ENCODE peak calls at places on chromosomes 12 and 14, in four cellular contexts. One of them, this sample, is unnamed.
A peak's percentile ranks its signal among the peaks of the same experiment; 100 is the strongest.

GRCh38 chr12:42625611-42626010 is 36.1 kb upstream of the PRICKLE1 start:
- DNase-seq in fibroblast of the aortic adventitia: no peak
- DNase-seq in thoracic aorta: no peak
- DNase-seq in BJ: no peak
- DNase-seq in this sample: no peak

GRCh38 chr12:89370850-89371249 is 18.5 kb upstream of the DUSP6 start:
- DNase-seq in fibroblast of the aortic adventitia: peak; percentile 80
- DNase-seq in BJ: peak; percentile 51
- DNase-seq in thoracic aorta: no peak
- DNase-seq in this sample: no peak

GRCh38 chr12:49627752-49628360 is 4.5 kb downstream of the PRPF40B start:
- DNase-seq in fibroblast of the aortic adventitia: peak; percentile 74
- DNase-seq in thoracic aorta: no peak
- DNase-seq in BJ: no peak
- DNase-seq in this sample: no peak

GRCh38 chr14:88775532-88775931 is 17.2 kb downstream of the EML5 start:
- DNase-seq in fibroblast of the aortic adventitia: no peak
- DNase-seq in BJ: no peak
- DNase-seq in thoracic aorta: no peak
- DNase-seq in this sample: no peak

GRCh38 chr12:14618990-14619389 is 51.3 kb upstream of the PLBD1 start:
- DNase-seq in BJ: no peak
- DNase-seq in fibroblast of the aortic adventitia: peak; percentile 50
- DNase-seq in thoracic aorta: no peak
- DNase-seq in this sample: no peak

GRCh38 chr12:122205590-122205925 is 2.0 kb downstream of the B3GNT4 start:
- DNase-seq in fibroblast of the aortic adventitia: no peak
- DNase-seq in thoracic aorta: no peak
- DNase-seq in BJ: no peak
- DNase-seq in this sample: no peak

GRCh38 chr14:37594238-37594915 is 672 bp downstream of the FOXA1 start:
- DNase-seq in BJ: peak; percentile 23
- DNase-seq in thoracic aorta: no peak
- DNase-seq in fibroblast of the aortic adventitia: peak; percentile 83
- DNase-seq in this sample: peak; percentile 44

GRCh38 chr12:1846421-1847405 is 26.3 kb downstream of the LRTM2 start:
- DNase-seq in BJ: no peak
- DNase-seq in thoracic aorta: no peak
- DNase-seq in fibroblast of the aortic adventitia: no peak
- DNase-seq in this sample: no peak

GRCh38 chr12:27756670-27757069 is 23.4 kb upstream of the KLHL42 start:
- DNase-seq in fibroblast of the aortic adventitia: no peak
- DNase-seq in thoracic aorta: no peak
- DNase-seq in BJ: no peak
- DNase-seq in this sample: no peak

GRCh38 chr14:101962503-101962874 is 1.9 kb upstream of the DYNC1H1 start:
- DNase-seq in fibroblast of the aortic adventitia: peak; percentile 85
- DNase-seq in thoracic aorta: no peak
- DNase-seq in BJ: no peak
- DNase-seq in this sample: peak; percentile 56

GRCh38 chr12:68559984-68560822 is 50.5 kb upstream of the RAP1B start:
- DNase-seq in BJ: no peak
- DNase-seq in fibroblast of the aortic adventitia: peak; percentile 49
- DNase-seq in thoracic aorta: no peak
- DNase-seq in this sample: no peak

GRCh38 chr12:88753074-88753473 is 172.8 kb upstream of the KITLG start:
- DNase-seq in fibroblast of the aortic adventitia: peak; percentile 37
- DNase-seq in BJ: no peak
- DNase-seq in thoracic aorta: no peak
- DNase-seq in this sample: no peak

GRCh38 chr14:38042356-38042755 is 165.3 kb upstream of the SSTR1 start:
- DNase-seq in fibroblast of the aortic adventitia: peak; percentile 4
- DNase-seq in thoracic aorta: no peak
- DNase-seq in BJ: peak; percentile 76
- DNase-seq in this sample: no peak

GRCh38 chr12:3295648-3296408 is 195.2 kb upstream of the PRMT8 start:
- DNase-seq in fibroblast of the aortic adventitia: peak; percentile 82
- DNase-seq in thoracic aorta: no peak
- DNase-seq in BJ: no peak
- DNase-seq in this sample: no peak

GRCh38 chr14:102500190-102500661 is 9.3 kb downstream of the ANKRD9 start:
- DNase-seq in fibroblast of the aortic adventitia: peak; percentile 96
- DNase-seq in thoracic aorta: no peak
- DNase-seq in BJ: peak; percentile 64
- DNase-seq in this sample: peak; percentile 47

GRCh38 chr12:12685305-12685704 is 10.7 kb downstream of the GPR19 start:
- DNase-seq in thoracic aorta: no peak
- DNase-seq in fibroblast of the aortic adventitia: no peak
- DNase-seq in BJ: no peak
- DNase-seq in this sample: no peak

GRCh38 chr12:12683725-12684124 is 12.3 kb downstream of the GPR19 start:
- DNase-seq in fibroblast of the aortic adventitia: no peak
- DNase-seq in thoracic aorta: no peak
- DNase-seq in BJ: no peak
- DNase-seq in this sample: no peak

GRCh38 chr12:12684375-12685106 is 11.4 kb downstream of the GPR19 start:
- DNase-seq in fibroblast of the aortic adventitia: peak; percentile 58
- DNase-seq in thoracic aorta: no peak
- DNase-seq in BJ: no peak
- DNase-seq in this sample: no peak

GRCh38 chr12:12682284-12682683 is 13.7 kb downstream of the GPR19 start:
- DNase-seq in thoracic aorta: no peak
- DNase-seq in BJ: no peak
- DNase-seq in fibroblast of the aortic adventitia: no peak
- DNase-seq in this sample: no peak

GRCh38 chr12:12683298-12683697 is 12.7 kb downstream of the GPR19 start:
- DNase-seq in thoracic aorta: no peak
- DNase-seq in BJ: no peak
- DNase-seq in fibroblast of the aortic adventitia: no peak
- DNase-seq in this sample: no peak
- TF ChIP-seq CTCF in thoracic aorta: no peak
- TF ChIP-seq CTCF in BJ: no peak
- TF ChIP-seq CTCF in fibroblast of the aortic adventitia: no peak
- TF ChIP-seq CTCF in this sample: no peak

GRCh38 chr12:93537769-93538168 is 34.7 kb upstream of the SOCS2 start:
- DNase-seq in thoracic aorta: no peak
- DNase-seq in BJ: no peak
- DNase-seq in fibroblast of the aortic adventitia: no peak
- DNase-seq in this sample: no peak
- TF ChIP-seq CTCF in thoracic aorta: no peak
- TF ChIP-seq CTCF in BJ: no peak
- TF ChIP-seq CTCF in fibroblast of the aortic adventitia: no peak
- TF ChIP-seq CTCF in this sample: no peak

GRCh38 chr14:104421892-104422291 is 157.7 kb upstream of the C14orf180 start:
- DNase-seq in thoracic aorta: no peak
- DNase-seq in fibroblast of the aortic adventitia: no peak
- DNase-seq in BJ: no peak
- DNase-seq in this sample: no peak

GRCh38 chr14:104420990-104421389 is 158.6 kb upstream of the C14orf180 start:
- DNase-seq in thoracic aorta: no peak
- DNase-seq in BJ: no peak
- DNase-seq in fibroblast of the aortic adventitia: no peak
- DNase-seq in this sample: no peak

GRCh38 chr14:104422301-104423223 is 157.0 kb upstream of the C14orf180 start:
- DNase-seq in BJ: no peak
- DNase-seq in fibroblast of the aortic adventitia: no peak
- DNase-seq in thoracic aorta: no peak
- DNase-seq in this sample: no peak

GRCh38 chr14:104421401-104421821 is 158.2 kb upstream of the C14orf180 start:
- DNase-seq in thoracic aorta: no peak
- DNase-seq in BJ: no peak
- DNase-seq in fibroblast of the aortic adventitia: no peak
- DNase-seq in this sample: no peak

DNA sequence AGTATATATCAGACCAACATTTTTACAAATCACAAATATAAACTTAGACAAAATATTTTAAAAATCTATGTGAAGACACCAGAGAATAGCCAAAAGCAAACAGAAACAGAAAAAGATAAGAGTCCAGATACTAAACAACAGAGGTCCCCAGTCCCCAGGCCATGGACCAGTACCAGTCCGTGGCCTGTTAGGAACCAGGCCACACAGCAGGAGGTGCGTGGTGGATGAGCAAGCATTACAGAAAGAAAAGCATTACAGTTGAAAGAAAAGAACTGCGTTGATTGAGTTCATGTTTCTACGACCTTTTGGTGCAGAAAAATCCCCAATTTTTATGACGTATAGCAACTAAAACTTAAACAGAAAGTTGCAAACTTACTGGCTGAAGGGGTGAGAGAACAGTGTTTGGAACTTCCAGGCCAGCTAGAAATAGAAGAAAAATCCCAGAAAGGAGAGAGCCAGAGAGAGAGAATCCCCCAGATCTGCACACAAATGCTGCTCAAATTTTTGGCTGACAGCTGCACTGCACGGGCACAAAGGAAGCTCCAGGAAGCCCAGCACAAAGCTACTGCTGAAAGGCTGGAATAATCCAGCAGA is 159.6 kb upstream of the C14orf180 start:
- DNase-seq in fibroblast of the aortic adventitia: no peak
- DNase-seq in thoracic aorta: no peak
- DNase-seq in BJ: no peak
- DNase-seq in this sample: no peak
- TF ChIP-seq CTCF in fibroblast of the aortic adventitia: no peak
- TF ChIP-seq CTCF in thoracic aorta: no peak
- TF ChIP-seq CTCF in BJ: no peak
- TF ChIP-seq CTCF in this sample: no peak

GRCh38 chr12:51950682-51951198 is 759 bp upstream of the ACVR1B start:
- DNase-seq in thoracic aorta: no peak
- DNase-seq in fibroblast of the aortic adventitia: no peak
- DNase-seq in BJ: no peak
- DNase-seq in this sample: no peak

GRCh38 chr12:51947597-51947996 is 3.9 kb upstream of the ACVR1B start:
- DNase-seq in fibroblast of the aortic adventitia: no peak
- DNase-seq in thoracic aorta: no peak
- DNase-seq in BJ: no peak
- DNase-seq in this sample: no peak

GRCh38 chr12:51951199-51951842 is at the start of gene ACVR1B:
- DNase-seq in fibroblast of the aortic adventitia: peak; percentile 87
- DNase-seq in BJ: no peak
- DNase-seq in thoracic aorta: peak; percentile 78
- DNase-seq in this sample: peak; percentile 69

GRCh38 chr12:51948066-51948465 is 3.4 kb upstream of the ACVR1B start:
- DNase-seq in BJ: no peak
- DNase-seq in thoracic aorta: no peak
- DNase-seq in fibroblast of the aortic adventitia: no peak
- DNase-seq in this sample: no peak

DNA sequence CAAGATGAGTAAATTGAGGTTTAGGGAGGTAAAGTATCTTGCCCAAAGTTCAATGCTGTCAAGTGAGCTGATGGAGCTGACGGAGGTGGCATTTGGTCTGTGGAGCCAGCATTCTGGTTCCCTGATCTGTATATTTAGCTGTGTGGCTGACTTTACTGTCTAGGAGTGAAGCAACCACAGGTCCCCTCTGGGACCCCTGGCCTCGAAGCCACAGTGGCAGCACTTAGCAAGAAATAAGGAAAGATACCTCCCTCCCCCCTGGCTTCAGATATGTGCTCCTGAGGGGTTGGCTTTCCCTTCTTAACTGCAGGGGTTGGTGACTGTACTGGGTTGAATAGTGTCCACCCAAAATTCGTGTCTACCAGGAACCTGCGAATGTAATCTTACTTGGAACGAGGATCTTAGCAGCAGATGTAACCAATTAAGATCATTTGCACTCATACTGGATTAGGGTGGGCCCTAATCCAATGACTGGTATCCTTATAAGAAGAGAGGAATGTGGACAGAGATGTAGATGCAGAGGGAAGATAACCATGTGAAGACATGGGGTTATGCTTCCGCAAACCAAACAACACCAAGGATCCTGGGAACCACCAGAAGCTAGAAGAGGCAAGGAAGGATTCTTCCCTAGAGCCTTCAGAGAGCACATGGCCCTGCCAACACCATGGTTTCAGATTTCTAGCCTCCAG is 2.0 kb upstream of the ACVR1B start:
- DNase-seq in fibroblast of the aortic adventitia: peak; percentile 40
- DNase-seq in BJ: no peak
- DNase-seq in thoracic aorta: no peak
- DNase-seq in this sample: peak; percentile 56
- TF ChIP-seq CTCF in fibroblast of the aortic adventitia: no peak
- TF ChIP-seq CTCF in BJ: no peak
- TF ChIP-seq CTCF in thoracic aorta: no peak
- TF ChIP-seq CTCF in this sample: no peak

GRCh38 chr12:71636704-71637115 is 26.9 kb downstream of the ZFC3H1 start:
- DNase-seq in fibroblast of the aortic adventitia: peak; percentile 83
- DNase-seq in thoracic aorta: no peak
- DNase-seq in BJ: peak; percentile 9
- DNase-seq in this sample: peak; percentile 38
- TF ChIP-seq CTCF in fibroblast of the aortic adventitia: peak; percentile 83
- TF ChIP-seq CTCF in thoracic aorta: peak; percentile 64
- TF ChIP-seq CTCF in BJ: peak; percentile 80
- TF ChIP-seq CTCF in this sample: peak; percentile 74

GRCh38 chr12:108729612-108730336 is 1.5 kb downstream of the CORO1C start:
- DNase-seq in fibroblast of the aortic adventitia: peak; percentile 64
- DNase-seq in thoracic aorta: no peak
- DNase-seq in BJ: no peak
- DNase-seq in this sample: no peak
- TF ChIP-seq CTCF in fibroblast of the aortic adventitia: no peak
- TF ChIP-seq CTCF in thoracic aorta: no peak
- TF ChIP-seq CTCF in BJ: no peak
- TF ChIP-seq CTCF in this sample: no peak

GRCh38 chr14:76117789-76118188 is 33.9 kb upstream of the GPATCH2L start:
- DNase-seq in thoracic aorta: no peak
- DNase-seq in fibroblast of the aortic adventitia: no peak
- DNase-seq in BJ: no peak
- DNase-seq in this sample: no peak

GRCh38 chr14:76113691-76114090 is 38.0 kb upstream of the GPATCH2L start:
- DNase-seq in thoracic aorta: no peak
- DNase-seq in fibroblast of the aortic adventitia: no peak
- DNase-seq in BJ: no peak
- DNase-seq in this sample: no peak

GRCh38 chr14:76118594-76118993 is 33.1 kb upstream of the GPATCH2L start:
- DNase-seq in BJ: no peak
- DNase-seq in thoracic aorta: no peak
- DNase-seq in fibroblast of the aortic adventitia: no peak
- DNase-seq in this sample: no peak

GRCh38 chr14:76112889-76113611 is 38.7 kb upstream of the GPATCH2L start:
- DNase-seq in fibroblast of the aortic adventitia: no peak
- DNase-seq in BJ: no peak
- DNase-seq in thoracic aorta: no peak
- DNase-seq in this sample: no peak

DNA sequence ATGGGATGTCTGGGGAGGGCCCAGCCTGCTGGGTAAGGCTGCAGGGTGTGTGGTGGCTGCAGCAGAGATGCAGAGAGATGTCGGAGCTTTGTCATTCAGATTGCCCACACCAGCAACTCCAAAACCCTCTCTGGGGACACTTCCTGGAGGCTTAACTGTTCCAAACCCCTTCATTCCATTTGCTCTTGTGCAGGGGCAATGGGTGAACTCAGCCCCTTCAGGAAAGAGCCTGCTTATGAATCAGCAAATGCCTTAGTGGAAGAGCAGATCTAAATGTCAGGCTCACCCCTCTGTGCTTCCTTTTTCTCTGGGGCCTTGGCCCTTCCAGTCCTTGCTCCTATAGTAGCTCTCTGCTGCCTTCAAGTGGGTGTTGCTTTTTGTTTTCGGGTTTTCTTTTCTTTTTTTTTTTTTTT is 36.7 kb upstream of the GPATCH2L start:
- DNase-seq in fibroblast of the aortic adventitia: no peak
- DNase-seq in thoracic aorta: no peak
- DNase-seq in BJ: no peak
- DNase-seq in this sample: no peak
- TF ChIP-seq CTCF in fibroblast of the aortic adventitia: no peak
- TF ChIP-seq CTCF in thoracic aorta: no peak
- TF ChIP-seq CTCF in BJ: no peak
- TF ChIP-seq CTCF in this sample: peak; percentile 16

This sample was measured in AG09319.